ENCODE peak calls at places on chromosome 16, in four cellular contexts. W, E, V and U are unnamed samples.

GRCh38 chr16:58366247-58367031 is 25.8 kb upstream of the GINS3 start:
- DNase-seq in W (peak; percentile 65), V (no peak), E (no peak), U (no peak)

GRCh38 chr16:24983521-24983920 is 31.6 kb downstream of the ARHGAP17 start:
- DNase-seq in V (no peak), W (no peak), E (no peak), U (no peak)

GRCh38 chr16:85970016-85970711 is 71.2 kb downstream of the IRF8 start:
- DNase-seq in E (no peak), V (no peak), W (no peak), U (no peak)

GRCh38 chr16:85265789-85266188 is 153.5 kb upstream of the CIBAR2 start:
- DNase-seq in V (no peak), W (no peak), E (no peak), U (no peak)

GRCh38 chr16:57757883-57758282 is 22.3 kb downstream of the KATNB1 start:
- DNase-seq in V (no peak), E (no peak), W (no peak), U (no peak)

GRCh38 chr16:11405331-11406176 is 60.3 kb downstream of the RMI2 start:
- DNase-seq in V (peak; percentile 44), W (peak; percentile 8), E (peak; percentile 75), U (peak; percentile 82)

GRCh38 chr16:86060381-86061317 is 161.7 kb downstream of the IRF8 start:
- DNase-seq in W (no peak), E (no peak), V (no peak), U (no peak)

GRCh38 chr16:54939537-54940278 is 9.0 kb downstream of the IRX5 start:
- DNase-seq in V (no peak), W (no peak), E (peak; percentile 66), U (peak; percentile 33)

GRCh38 chr16:86298166-86299131 is 211.9 kb upstream of the FOXF1 start:
- DNase-seq in V (no peak), W (peak; percentile 88), E (no peak), U (no peak)

GRCh38 chr16:67543582-67543981 is 15.0 kb downstream of the RIPOR1 start:
- DNase-seq in E (no peak), V (no peak), W (no peak), U (no peak)

GRCh38 chr16:15034266-15035162 is 21.4 kb downstream of the NTAN1 start:
- DNase-seq in E (no peak), V (no peak), W (no peak), U (no peak)

GRCh38 chr16:73166394-73166971 is 118.6 kb upstream of the ZFHX3 start:
- DNase-seq in E (no peak), W (no peak), V (no peak), U (no peak)

GRCh38 chr16:81238296-81239011 is at the start of gene BCO1:
- DNase-seq in E (peak; percentile 39), W (peak; percentile 66), V (no peak), U (peak; percentile 54)

GRCh38 chr16:63890072-63890471 is 1231.8 kb downstream of the CDH11 start:
- DNase-seq in W (peak; percentile 4), V (no peak), E (no peak), U (no peak)

GRCh38 chr16:88844412-88845118 is 12.2 kb downstream of the GALNS start:
- DNase-seq in W (no peak), E (peak; percentile 53), V (no peak), U (peak; percentile 44)

GRCh38 chr16:64453643-64454042 is 668.2 kb downstream of the CDH11 start:
- DNase-seq in V (no peak), W (no peak), E (no peak), U (no peak)

GRCh38 chr16:49850558-49851467 is 5.1 kb downstream of the ZNF423 start:
- DNase-seq in W (no peak), V (no peak), E (no peak), U (no peak)

GRCh38 chr16:30949655-30950515 is 1.0 kb downstream of the ORAI3 start:
- DNase-seq in V (no peak), W (peak; percentile 80), E (peak; percentile 87), U (peak; percentile 94)

GRCh38 chr16:10655415-10655977 is 39.2 kb downstream of the TEKT5 start:
- DNase-seq in E (no peak), W (no peak), V (no peak), U (no peak)

GRCh38 chr16:57318240-57318970 is 33.9 kb upstream of the PLLP start:
- DNase-seq in V (no peak), E (peak; percentile 74), W (peak; percentile 39), U (peak; percentile 90)

GRCh38 chr16:26643519-26643918 is 423.2 kb upstream of the C16orf82 start:
- DNase-seq in V (no peak), E (no peak), W (no peak), U (no peak)

GRCh38 chr16:644556-644955 is 2.9 kb downstream of the MCRIP2 start:
- DNase-seq in W (no peak), E (no peak), V (no peak), U (no peak)

GRCh38 chr16:180101-180920 is at the start of gene HBQ1:
- DNase-seq in E (peak; percentile 57), W (no peak), V (no peak), U (peak; percentile 36)

GRCh38 chr16:27113341-27113841 is 46.7 kb downstream of the C16orf82 start:
- DNase-seq in W (no peak), V (no peak), E (no peak), U (no peak)

GRCh38 chr16:56871172-56871593 is 6.2 kb downstream of the SLC12A3 start:
- DNase-seq in W (peak; percentile 53), V (no peak), E (no peak), U (no peak)

GRCh38 chr16:10138881-10139280 is 43.3 kb downstream of the GRIN2A start:
- DNase-seq in W (no peak), V (no peak), E (no peak), U (no peak)

GRCh38 chr16:86122681-86123342 is 223.8 kb downstream of the IRF8 start:
- DNase-seq in V (no peak), W (no peak), E (peak; percentile 65), U (no peak)

GRCh38 chr16:85354623-85355514 is 242.6 kb upstream of the CIBAR2 start:
- DNase-seq in V (no peak), E (no peak), W (peak; percentile 87), U (no peak)

GRCh38 chr16:11833951-11834695 is 17.2 kb downstream of the RSL1D1 start:
- DNase-seq in V (no peak), W (peak; percentile 90), E (no peak), U (no peak)

GRCh38 chr16:3171855-3172593 is 16.0 kb upstream of the OR1F1 start:
- DNase-seq in E (peak; percentile 87), W (peak; percentile 76), V (no peak), U (peak; percentile 99)

GRCh38 chr16:8739151-8739550 is 58.3 kb downstream of the TMEM186 start:
- DNase-seq in W (no peak), V (no peak), E (no peak), U (no peak)

GRCh38 chr16:9901-10665 is 43.3 kb downstream of the POLR3K start:
- DNase-seq in W (no peak), V (no peak), E (no peak), U (no peak)

GRCh38 chr16:89922477-89922883 is 662 bp upstream of the TUBB3 start:
- DNase-seq in V (no peak), E (peak; percentile 83), W (peak; percentile 91), U (peak; percentile 94)
- H4K5ac ChIP-seq in V (peak overlapping the region; percentile 82), E (no peak overlapping the region), W (peak overlapping the region; percentile 96), U (no peak overlapping the region)

GRCh38 chr16:1983053-1983543 is 895 bp upstream of the GFER start:
- DNase-seq in E (no peak), V (no peak), W (no peak), U (no peak)

GRCh38 chr16:1983544-1984346 is at the start of gene GFER:
- DNase-seq in V (peak; percentile 81), W (peak; percentile 93), E (peak; percentile 95), U (peak; percentile 96)

GRCh38 chr16:1985466-1986150 is 1.6 kb downstream of the GFER start:
- DNase-seq in V (no peak), E (no peak), W (no peak), U (no peak)

GRCh38 chr16:1981972-1982574 is 804 bp upstream of the NOXO1 start:
- DNase-seq in E (no peak), W (no peak), V (no peak), U (no peak)

GRCh38 chr16:1984347-1985225 is 593 bp downstream of the GFER start:
- DNase-seq in V (no peak), E (peak; percentile 58), W (peak; percentile 13), U (no peak)
- H4K5ac ChIP-seq in V (no peak overlapping the region), E (no peak overlapping the region), W (peak overlapping the region; percentile 22), U (no peak overlapping the region)

GRCh38 chr16:50991436-50991835 is 159.6 kb downstream of the SALL1 start:
- DNase-seq in E (no peak), W (no peak), V (no peak), U (no peak)
- H4K5ac ChIP-seq in E (no peak overlapping the region), W (no peak overlapping the region), V (no peak overlapping the region), U (no peak overlapping the region)

DNA sequence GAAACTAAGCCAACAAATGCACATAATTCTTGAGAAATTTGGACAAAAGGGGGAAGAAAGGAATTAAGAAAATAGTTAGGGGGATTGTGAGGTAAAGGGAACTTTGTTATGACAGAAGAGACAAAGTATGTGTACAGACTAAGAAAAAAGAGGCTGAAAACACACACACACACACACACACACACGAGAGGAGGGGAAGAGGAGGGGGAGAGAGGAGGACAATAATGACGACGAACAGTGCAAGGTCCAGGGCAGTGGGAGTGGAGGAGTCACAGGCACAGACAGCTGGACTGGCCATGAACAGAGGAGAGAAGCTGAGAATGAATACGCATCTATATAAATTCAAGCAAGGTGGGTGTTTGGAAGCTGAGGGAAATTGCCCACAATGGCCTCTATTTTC is 44.6 kb downstream of the MARVELD3 start:
- DNase-seq in W (no peak), V (no peak), E (no peak), U (no peak)
- H4K5ac ChIP-seq in W (no peak overlapping the region), V (no peak overlapping the region), E (no peak overlapping the region), U (no peak overlapping the region)

GRCh38 chr16:4338712-4339299 is 12.3 kb downstream of the PAM16 start:
- DNase-seq in W (no peak), V (no peak), E (no peak), U (no peak)

GRCh38 chr16:4337540-4338088 is 13.5 kb downstream of the PAM16 start:
- DNase-seq in V (no peak), E (no peak), W (no peak), U (no peak)

GRCh38 chr16:4336701-4337539 is 14.2 kb downstream of the PAM16 start:
- DNase-seq in W (no peak), V (no peak), E (peak; percentile 31), U (no peak)

GRCh38 chr16:4339455-4339854 is 11.7 kb downstream of the PAM16 start:
- DNase-seq in V (no peak), W (no peak), E (no peak), U (no peak)

DNA sequence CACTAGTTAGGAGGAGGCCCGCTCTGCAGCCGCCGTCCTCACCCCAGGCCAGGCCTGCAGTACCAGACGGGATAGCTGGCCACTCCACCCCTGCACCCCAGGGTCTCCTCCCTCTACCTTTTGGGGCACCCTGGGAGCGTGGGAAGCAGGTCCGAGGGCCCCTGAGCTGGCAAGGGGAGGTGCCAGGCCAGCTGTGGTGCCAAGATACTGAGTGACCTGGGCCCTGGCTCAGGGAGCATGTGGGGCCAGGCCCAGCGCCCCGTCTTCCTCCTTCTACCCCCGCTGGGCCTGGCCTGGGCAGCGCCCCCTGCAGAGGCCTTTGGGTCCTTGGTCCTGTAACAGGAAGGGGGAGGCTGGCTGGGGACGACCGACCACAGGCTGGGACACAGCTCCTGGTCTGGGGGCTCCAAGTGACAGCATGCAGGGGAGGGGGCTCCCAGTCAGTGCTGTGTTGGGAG is 13.0 kb downstream of the PAM16 start:
- DNase-seq in W (no peak), E (no peak), V (no peak), U (no peak)
- H4K5ac ChIP-seq in W (no peak overlapping the region), E (no peak overlapping the region), V (no peak overlapping the region), U (no peak overlapping the region)